ENCODE peak calls at places on chromosomes 7 and 10, in ten cellular contexts. One of them, this sample, is unnamed.

GRCh38 chr7:123244768-123245167 is 45.0 kb upstream of the SLC13A1 start:
- DNase-seq in progenitor cell of endocrine pancreas: no peak
- DNase-seq in heart right ventricle: no peak
- DNase-seq in endodermal cell: no peak
- DNase-seq in A673: no peak
- DNase-seq in RWPE1: no peak
- DNase-seq in tibial artery: no peak
- DNase-seq in colonic mucosa: no peak
- DNase-seq in HL-60: no peak
- DNase-seq in esophagus muscularis mucosa: no peak
- DNase-seq in this sample: no peak

GRCh38 chr7:108002726-108003590 is at the start of gene LAMB1:
- DNase-seq in progenitor cell of endocrine pancreas: peak
- DNase-seq in heart right ventricle: peak
- DNase-seq in endodermal cell: peak
- DNase-seq in A673: peak
- DNase-seq in RWPE1: peak
- DNase-seq in tibial artery: peak
- DNase-seq in colonic mucosa: peak
- DNase-seq in HL-60: no peak
- DNase-seq in esophagus muscularis mucosa: no peak
- DNase-seq in this sample: no peak

GRCh38 chr7:70416611-70417010 is 715.3 kb upstream of the GALNT17 start:
- DNase-seq in progenitor cell of endocrine pancreas: no peak
- DNase-seq in heart right ventricle: no peak
- DNase-seq in endodermal cell: peak
- DNase-seq in A673: no peak
- DNase-seq in RWPE1: no peak
- DNase-seq in tibial artery: no peak
- DNase-seq in colonic mucosa: no peak
- DNase-seq in HL-60: no peak
- DNase-seq in esophagus muscularis mucosa: no peak
- DNase-seq in this sample: no peak

GRCh38 chr7:139783647-139784385 is 6.0 kb upstream of the HIPK2 start:
- DNase-seq in progenitor cell of endocrine pancreas: no peak
- DNase-seq in heart right ventricle: no peak
- DNase-seq in endodermal cell: peak
- DNase-seq in A673: no peak
- DNase-seq in RWPE1: peak
- DNase-seq in tibial artery: no peak
- DNase-seq in colonic mucosa: no peak
- DNase-seq in HL-60: no peak
- DNase-seq in esophagus muscularis mucosa: no peak
- DNase-seq in this sample: no peak

GRCh38 chr7:126286317-126286716 is 966.4 kb downstream of the GRM8 start:
- DNase-seq in progenitor cell of endocrine pancreas: no peak
- DNase-seq in heart right ventricle: no peak
- DNase-seq in endodermal cell: no peak
- DNase-seq in A673: peak
- DNase-seq in RWPE1: no peak
- DNase-seq in tibial artery: no peak
- DNase-seq in colonic mucosa: no peak
- DNase-seq in HL-60: no peak
- DNase-seq in esophagus muscularis mucosa: no peak
- DNase-seq in this sample: no peak

GRCh38 chr7:24717694-24718320 is 39.5 kb downstream of the GSDME start:
- DNase-seq in progenitor cell of endocrine pancreas: no peak
- DNase-seq in heart right ventricle: no peak
- DNase-seq in endodermal cell: peak
- DNase-seq in A673: no peak
- DNase-seq in RWPE1: no peak
- DNase-seq in tibial artery: no peak
- DNase-seq in colonic mucosa: no peak
- DNase-seq in HL-60: no peak
- DNase-seq in esophagus muscularis mucosa: peak
- DNase-seq in this sample: no peak

GRCh38 chr10:73644015-73644743 is 2.9 kb upstream of the MYOZ1 start:
- DNase-seq in progenitor cell of endocrine pancreas: peak
- DNase-seq in heart right ventricle: no peak
- DNase-seq in endodermal cell: peak
- DNase-seq in A673: peak
- DNase-seq in RWPE1: peak
- DNase-seq in tibial artery: peak
- DNase-seq in colonic mucosa: peak
- DNase-seq in HL-60: peak
- DNase-seq in esophagus muscularis mucosa: no peak
- DNase-seq in this sample: no peak

GRCh38 chr7:139118803-139119485 is 9.4 kb upstream of the ZC3HAV1 start:
- DNase-seq in progenitor cell of endocrine pancreas: no peak
- DNase-seq in heart right ventricle: no peak
- DNase-seq in endodermal cell: peak
- DNase-seq in A673: no peak
- DNase-seq in RWPE1: no peak
- DNase-seq in tibial artery: no peak
- DNase-seq in colonic mucosa: peak
- DNase-seq in HL-60: peak
- DNase-seq in esophagus muscularis mucosa: no peak
- DNase-seq in this sample: peak

DNA sequence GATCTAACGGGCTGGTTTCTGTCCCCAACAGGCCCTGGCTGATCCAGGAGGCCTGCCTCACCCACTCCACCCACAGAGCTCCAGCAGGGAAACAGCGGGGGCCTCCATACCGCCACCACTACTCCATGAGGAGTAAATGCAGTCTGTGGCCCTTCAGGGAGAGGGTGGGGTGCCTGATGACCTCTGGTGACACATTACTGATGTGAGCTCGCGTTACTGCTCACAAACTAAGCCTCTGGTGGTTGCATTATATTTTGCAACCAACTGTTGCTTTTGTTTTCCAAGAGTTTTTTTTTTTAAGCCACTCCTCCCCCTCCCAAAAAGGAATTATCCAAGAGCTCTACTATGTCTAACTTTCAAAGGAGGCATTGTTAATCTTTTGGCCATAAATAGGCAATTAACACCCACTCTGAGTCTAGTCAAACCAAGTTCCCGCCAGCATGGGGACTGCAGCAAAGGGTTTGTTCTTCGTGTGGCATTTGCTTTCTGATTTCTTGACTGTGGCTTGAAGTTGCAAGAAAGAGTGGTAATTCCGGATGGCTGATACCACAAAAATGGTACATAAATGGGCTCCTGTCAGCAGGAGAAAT is 72.6 kb downstream of the FAM53B start:
- DNase-seq in progenitor cell of endocrine pancreas: no peak
- DNase-seq in heart right ventricle: peak
- DNase-seq in endodermal cell: peak
- DNase-seq in A673: peak
- DNase-seq in RWPE1: peak
- DNase-seq in tibial artery: no peak
- DNase-seq in colonic mucosa: no peak
- DNase-seq in HL-60: peak
- DNase-seq in esophagus muscularis mucosa: no peak
- DNase-seq in this sample: no peak
- TF ChIP-seq CTCF in progenitor cell of endocrine pancreas: peak
- TF ChIP-seq CTCF in heart right ventricle: peak
- TF ChIP-seq CTCF in endodermal cell: peak
- TF ChIP-seq CTCF in A673: peak
- TF ChIP-seq CTCF in RWPE1: no peak
- TF ChIP-seq CTCF in tibial artery: no peak
- TF ChIP-seq CTCF in colonic mucosa: no peak
- TF ChIP-seq CTCF in HL-60: peak
- TF ChIP-seq CTCF in esophagus muscularis mucosa: peak
- TF ChIP-seq CTCF in this sample: no peak

GRCh38 chr7:129825005-129825553 is 127.7 kb downstream of the UBE2H start:
- DNase-seq in progenitor cell of endocrine pancreas: peak
- DNase-seq in heart right ventricle: peak
- DNase-seq in endodermal cell: peak
- DNase-seq in A673: peak
- DNase-seq in RWPE1: peak
- DNase-seq in tibial artery: peak
- DNase-seq in colonic mucosa: peak
- DNase-seq in HL-60: no peak
- DNase-seq in esophagus muscularis mucosa: no peak
- DNase-seq in this sample: no peak
- TF ChIP-seq CTCF in progenitor cell of endocrine pancreas: peak
- TF ChIP-seq CTCF in heart right ventricle: no peak
- TF ChIP-seq CTCF in endodermal cell: no peak
- TF ChIP-seq CTCF in A673: peak
- TF ChIP-seq CTCF in RWPE1: no peak
- TF ChIP-seq CTCF in tibial artery: no peak
- TF ChIP-seq CTCF in colonic mucosa: no peak
- TF ChIP-seq CTCF in HL-60: no peak
- TF ChIP-seq CTCF in esophagus muscularis mucosa: no peak
- TF ChIP-seq CTCF in this sample: no peak

DNA sequence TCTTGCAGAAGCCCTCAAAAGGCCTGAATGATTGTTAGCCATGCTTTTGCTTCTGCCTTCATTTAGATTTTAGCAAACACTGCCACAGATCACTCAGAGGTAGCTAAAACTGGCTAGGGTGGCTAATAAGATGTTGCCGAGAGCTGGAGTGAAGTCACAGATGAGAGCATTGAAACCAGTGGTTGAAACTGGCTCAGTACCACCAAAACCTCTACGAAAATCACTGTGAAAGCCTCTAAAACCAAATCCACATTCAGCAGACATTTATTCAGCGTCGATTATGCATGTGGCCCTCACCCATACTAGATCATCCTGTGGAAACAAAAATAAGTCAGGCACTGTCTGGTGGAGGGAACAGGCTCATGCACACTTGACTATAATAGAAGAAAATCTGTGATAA is 50.8 kb downstream of the PIK3CG start:
- DNase-seq in progenitor cell of endocrine pancreas: no peak
- DNase-seq in heart right ventricle: no peak
- DNase-seq in endodermal cell: no peak
- DNase-seq in A673: no peak
- DNase-seq in RWPE1: no peak
- DNase-seq in tibial artery: no peak
- DNase-seq in colonic mucosa: no peak
- DNase-seq in HL-60: no peak
- DNase-seq in esophagus muscularis mucosa: no peak
- DNase-seq in this sample: no peak
- TF ChIP-seq CTCF in progenitor cell of endocrine pancreas: no peak
- TF ChIP-seq CTCF in heart right ventricle: no peak
- TF ChIP-seq CTCF in endodermal cell: no peak
- TF ChIP-seq CTCF in A673: no peak
- TF ChIP-seq CTCF in RWPE1: no peak
- TF ChIP-seq CTCF in tibial artery: no peak
- TF ChIP-seq CTCF in colonic mucosa: no peak
- TF ChIP-seq CTCF in HL-60: no peak
- TF ChIP-seq CTCF in esophagus muscularis mucosa: no peak
- TF ChIP-seq CTCF in this sample: no peak

GRCh38 chr10:91163709-91164474 is 56.6 kb upstream of the PCGF5 start:
- DNase-seq in progenitor cell of endocrine pancreas: peak
- DNase-seq in heart right ventricle: peak
- DNase-seq in endodermal cell: peak
- DNase-seq in A673: no peak
- DNase-seq in RWPE1: peak
- DNase-seq in tibial artery: peak
- DNase-seq in colonic mucosa: peak
- DNase-seq in HL-60: peak
- DNase-seq in esophagus muscularis mucosa: no peak
- DNase-seq in this sample: peak
- TF ChIP-seq CTCF in progenitor cell of endocrine pancreas: peak
- TF ChIP-seq CTCF in heart right ventricle: no peak
- TF ChIP-seq CTCF in endodermal cell: peak
- TF ChIP-seq CTCF in A673: no peak
- TF ChIP-seq CTCF in RWPE1: no peak
- TF ChIP-seq CTCF in tibial artery: no peak
- TF ChIP-seq CTCF in colonic mucosa: no peak
- TF ChIP-seq CTCF in HL-60: no peak
- TF ChIP-seq CTCF in esophagus muscularis mucosa: peak
- TF ChIP-seq CTCF in this sample: no peak

GRCh38 chr10:23530079-23530478 is 91.2 kb downstream of the OTUD1 start:
- DNase-seq in progenitor cell of endocrine pancreas: no peak
- DNase-seq in heart right ventricle: no peak
- DNase-seq in endodermal cell: no peak
- DNase-seq in A673: no peak
- DNase-seq in RWPE1: peak
- DNase-seq in tibial artery: no peak
- DNase-seq in colonic mucosa: no peak
- DNase-seq in HL-60: no peak
- DNase-seq in esophagus muscularis mucosa: no peak
- DNase-seq in this sample: no peak
- TF ChIP-seq CTCF in progenitor cell of endocrine pancreas: peak
- TF ChIP-seq CTCF in heart right ventricle: peak
- TF ChIP-seq CTCF in endodermal cell: peak
- TF ChIP-seq CTCF in A673: peak
- TF ChIP-seq CTCF in RWPE1: peak
- TF ChIP-seq CTCF in tibial artery: peak
- TF ChIP-seq CTCF in colonic mucosa: peak
- TF ChIP-seq CTCF in HL-60: no peak
- TF ChIP-seq CTCF in esophagus muscularis mucosa: peak
- TF ChIP-seq CTCF in this sample: no peak

GRCh38 chr7:100588438-100588837 is 2.3 kb downstream of the FBXO24 start:
- DNase-seq in progenitor cell of endocrine pancreas: no peak
- DNase-seq in heart right ventricle: no peak
- DNase-seq in endodermal cell: peak
- DNase-seq in A673: no peak
- DNase-seq in RWPE1: no peak
- DNase-seq in tibial artery: no peak
- DNase-seq in colonic mucosa: no peak
- DNase-seq in HL-60: peak
- DNase-seq in esophagus muscularis mucosa: no peak
- DNase-seq in this sample: no peak
- TF ChIP-seq CTCF in progenitor cell of endocrine pancreas: peak
- TF ChIP-seq CTCF in heart right ventricle: no peak
- TF ChIP-seq CTCF in endodermal cell: peak
- TF ChIP-seq CTCF in A673: peak
- TF ChIP-seq CTCF in RWPE1: no peak
- TF ChIP-seq CTCF in tibial artery: peak
- TF ChIP-seq CTCF in colonic mucosa: no peak
- TF ChIP-seq CTCF in HL-60: peak
- TF ChIP-seq CTCF in esophagus muscularis mucosa: peak
- TF ChIP-seq CTCF in this sample: no peak

GRCh38 chr10:70619271-70620019 is 16.9 kb upstream of the PRF1 start:
- DNase-seq in progenitor cell of endocrine pancreas: no peak
- DNase-seq in heart right ventricle: no peak
- DNase-seq in endodermal cell: no peak
- DNase-seq in A673: peak
- DNase-seq in RWPE1: peak
- DNase-seq in tibial artery: no peak
- DNase-seq in colonic mucosa: no peak
- DNase-seq in HL-60: no peak
- DNase-seq in esophagus muscularis mucosa: no peak
- DNase-seq in this sample: no peak
- TF ChIP-seq CTCF in progenitor cell of endocrine pancreas: no peak
- TF ChIP-seq CTCF in heart right ventricle: no peak
- TF ChIP-seq CTCF in endodermal cell: peak
- TF ChIP-seq CTCF in A673: peak
- TF ChIP-seq CTCF in RWPE1: no peak
- TF ChIP-seq CTCF in tibial artery: no peak
- TF ChIP-seq CTCF in colonic mucosa: no peak
- TF ChIP-seq CTCF in HL-60: no peak
- TF ChIP-seq CTCF in esophagus muscularis mucosa: peak
- TF ChIP-seq CTCF in this sample: no peak